ENCODE peak calls at places on chromosomes 1 and 21, in seven cellular contexts. M, Z, P, B, G, D and R are unnamed samples.

GRCh38 chr1:240385985-240386978 is 225.7 kb downstream of the GREM2 start:
- DNase-seq in D (peak; percentile 94), P (no peak), G (no peak), B (no peak), Z (no peak), M (peak; percentile 24), R (peak; percentile 51)

GRCh38 chr1:222828939-222829338 is 14.1 kb downstream of the DISP1 start:
- DNase-seq in P (no peak), M (no peak), Z (no peak), G (no peak), D (peak; percentile 22), B (no peak), R (no peak)

GRCh38 chr1:6359568-6360496 is 33.7 kb downstream of the ACOT7 start:
- DNase-seq in B (peak; percentile 93), M (peak; percentile 91), Z (peak; percentile 53), P (peak; percentile 42), D (peak; percentile 65), G (peak; percentile 70), R (peak; percentile 93)

GRCh38 chr1:228668553-228669400 is 66.5 kb upstream of the RHOU start:
- DNase-seq in P (no peak), Z (no peak), B (no peak), D (peak; percentile 85), G (no peak), M (no peak), R (no peak)

GRCh38 chr1:10975567-10976326 is 36.7 kb upstream of the TARDBP start:
- DNase-seq in Z (peak; percentile 39), M (peak; percentile 79), D (peak; percentile 99), B (peak; percentile 48), G (no peak), P (peak; percentile 70), R (peak; percentile 97)

GRCh38 chr1:155070721-155071556 is 7.4 kb downstream of the EFNA4 start:
- DNase-seq in Z (peak; percentile 95), M (peak; percentile 94), B (peak; percentile 72), P (peak; percentile 61), G (no peak), D (peak; percentile 95), R (peak; percentile 99)

GRCh38 chr1:40385437-40386310 is 12.1 kb downstream of the SMAP2 start:
- DNase-seq in M (no peak), P (no peak), B (no peak), D (no peak), G (peak; percentile 64), Z (no peak), R (no peak)

GRCh38 chr21:35227774-35228173 is 178.7 kb upstream of the RUNX1 start:
- DNase-seq in P (no peak), D (no peak), Z (no peak), M (no peak), B (no peak), G (peak; percentile 60), R (no peak)

GRCh38 chr21:45459171-45460010 is 54.4 kb downstream of the COL18A1 start:
- DNase-seq in P (no peak), B (peak; percentile 26), G (no peak), M (no peak), D (no peak), Z (no peak), R (peak; percentile 81)

DNA sequence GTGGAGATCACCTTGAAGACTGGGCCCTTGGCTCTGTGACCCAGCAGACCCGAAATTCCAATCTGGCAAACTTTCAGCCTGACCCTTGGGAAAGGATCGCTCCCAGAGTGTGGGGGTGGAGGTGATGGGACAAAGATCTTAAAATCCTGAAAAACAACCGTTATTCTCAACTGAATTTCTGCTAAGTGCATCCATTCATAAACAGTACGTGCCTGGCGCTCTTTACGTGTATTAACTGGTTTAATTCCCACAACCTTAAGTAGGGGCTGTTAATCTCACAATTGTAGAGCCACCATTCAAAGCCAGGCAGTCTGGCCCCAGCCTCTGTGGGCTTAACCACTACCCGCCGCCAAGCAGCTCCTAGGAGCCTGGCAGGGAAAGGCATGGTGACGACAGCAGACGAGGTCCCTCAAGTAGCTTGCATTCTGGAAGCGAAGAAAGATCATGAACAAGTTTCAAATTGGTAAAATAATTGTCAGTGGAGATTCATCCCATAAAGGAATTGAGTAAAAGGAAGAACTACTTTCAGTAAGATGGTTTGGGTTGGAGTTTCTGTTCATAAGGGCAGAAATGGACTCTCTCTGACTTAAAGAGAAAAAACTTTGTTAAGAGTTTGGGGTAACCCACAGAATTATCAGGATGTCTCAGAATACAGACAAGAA is 11.4 kb upstream of the RGS16 start:
- DNase-seq in D (peak; percentile 65), G (peak; percentile 88), B (no peak), M (no peak), P (no peak), Z (peak; percentile 86), R (no peak)
- H3K4me3 ChIP-seq in D (peak overlapping the region; percentile 74), G (peak overlapping the region; percentile 10), B (no peak overlapping the region), M (peak overlapping the region; percentile 8), P (peak overlapping the region; percentile 59), Z (peak overlapping the region; percentile 46), R (peak overlapping the region; percentile 70)

GRCh38 chr1:116361648-116362047 is 11.4 kb upstream of the ATP1A1 start:
- DNase-seq in Z (no peak), B (no peak), P (no peak), D (no peak), M (no peak), G (no peak), R (no peak)
- H2AFZ ChIP-seq in Z (no peak overlapping the region), B (no peak overlapping the region), P (no peak overlapping the region), D (no peak overlapping the region), M (peak overlapping the region; percentile 8), G (no peak overlapping the region), R (no peak overlapping the region)

GRCh38 chr1:101290922-101291561 is 54.2 kb downstream of the S1PR1 start:
- DNase-seq in Z (no peak), G (no peak), B (no peak), P (no peak), D (no peak), M (no peak), R (no peak)

GRCh38 chr1:101293461-101294045 is 56.7 kb downstream of the S1PR1 start:
- DNase-seq in Z (no peak), D (no peak), B (no peak), P (no peak), G (peak; percentile 72), M (no peak), R (peak; percentile 84)

GRCh38 chr1:101288491-101288944 is 51.7 kb downstream of the S1PR1 start:
- DNase-seq in M (peak; percentile 92), Z (peak; percentile 83), G (peak; percentile 74), P (peak; percentile 95), D (peak; percentile 91), B (peak; percentile 88), R (no peak)

GRCh38 chr1:101290119-101290921 is 53.5 kb downstream of the S1PR1 start:
- DNase-seq in B (no peak), M (no peak), P (no peak), G (no peak), Z (no peak), D (no peak), R (no peak)

DNA sequence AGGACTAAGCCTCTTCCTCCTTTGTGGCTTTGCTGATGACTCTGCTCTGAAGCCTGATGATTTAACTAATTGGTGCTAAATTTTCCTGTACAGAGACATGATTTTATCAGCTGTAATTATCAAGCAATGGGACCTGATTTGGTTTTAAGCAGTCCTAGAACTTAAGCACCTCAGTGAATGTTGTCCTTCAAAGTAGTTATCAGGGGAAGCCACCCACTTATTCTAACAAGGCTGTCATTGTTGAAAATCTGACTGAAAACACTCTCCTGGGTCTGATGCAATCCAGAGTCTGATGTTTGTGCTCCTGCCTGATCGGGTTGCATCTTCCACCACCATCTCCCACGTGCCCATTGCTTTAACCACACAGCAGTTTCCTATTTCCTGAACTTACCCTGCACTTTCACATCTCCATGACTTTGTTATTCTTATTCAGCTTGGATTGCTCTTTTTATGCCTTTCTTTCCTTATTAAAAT is 54.8 kb downstream of the S1PR1 start:
- DNase-seq in Z (no peak), M (peak; percentile 30), D (peak; percentile 76), G (peak; percentile 83), B (peak; percentile 83), P (peak; percentile 67), R (peak; percentile 80)
- H3K4me3 ChIP-seq in Z (no peak overlapping the region), M (no peak overlapping the region), D (peak overlapping the region; percentile 36), G (no peak overlapping the region), B (no peak overlapping the region), P (no peak overlapping the region), R (no peak overlapping the region)

GRCh38 chr1:66537718-66538117 is 3.8 kb downstream of the SGIP1 start:
- DNase-seq in M (no peak), D (no peak), Z (no peak), B (no peak), P (no peak), G (no peak), R (no peak)

GRCh38 chr1:66535853-66536252 is 1.9 kb downstream of the SGIP1 start:
- DNase-seq in Z (no peak), D (no peak), G (no peak), P (no peak), B (no peak), M (no peak), R (no peak)

GRCh38 chr1:66533804-66534745 is at the start of gene SGIP1:
- DNase-seq in Z (peak; percentile 77), M (peak; percentile 72), D (peak; percentile 83), G (no peak), B (no peak), P (no peak), R (peak; percentile 83)

GRCh38 chr1:66532798-66533783 is 862 bp upstream of the SGIP1 start:
- DNase-seq in M (peak; percentile 43), G (no peak), P (no peak), B (no peak), Z (peak; percentile 58), D (peak; percentile 77), R (peak; percentile 73)

DNA sequence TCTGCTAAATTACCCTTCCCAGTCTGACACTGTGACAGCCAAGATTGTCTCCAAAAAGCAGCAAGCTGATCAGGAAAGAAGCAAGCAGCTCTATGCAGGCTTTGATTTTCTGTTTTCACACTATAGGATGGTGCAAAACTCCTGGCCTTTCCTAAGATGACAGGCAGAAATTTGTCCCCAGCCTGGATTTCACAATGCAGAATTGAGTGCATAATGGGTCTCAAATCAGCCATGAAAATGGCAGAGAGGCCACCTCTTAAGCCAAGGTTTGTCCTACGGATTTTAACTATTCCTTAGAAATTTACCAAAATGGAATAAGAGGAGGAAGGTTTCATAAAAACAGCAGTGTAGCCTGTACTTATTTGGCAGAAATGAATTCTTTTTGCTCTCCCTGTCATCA is 1.2 kb downstream of the SGIP1 start:
- DNase-seq in P (no peak), B (no peak), D (no peak), Z (no peak), M (no peak), G (no peak), R (peak; percentile 50)
- H2AFZ ChIP-seq in P (no peak overlapping the region), B (no peak overlapping the region), D (peak overlapping the region; percentile 1), Z (no peak overlapping the region), M (no peak overlapping the region), G (no peak overlapping the region), R (no peak overlapping the region)